ENCODE peak calls at places on chromosomes 4 and X, in ten cellular contexts. U is ascending aorta; B is neuronal stem cell; Q is heart left ventricle; F is lung; H is cardiac muscle cell; D is mammary epithelial cell; V is CD8-positive, alpha-beta T cell; I is GM23248; W is WERI-Rb-1. R is an unnamed sample.

GRCh38 chr4:41611881-41612871 is 74.2 kb downstream of the LIMCH1 start:
- DNase-seq in U (no peak), B (peak; percentile 52), Q (peak; percentile 70), F (peak; percentile 37), H (peak; percentile 68), D (peak; percentile 59), V (no peak), I (peak; percentile 60), W (no peak), R (peak; percentile 69)

GRCh38 chrX:24081661-24082154 is 27.0 kb downstream of the EIF2S3 start:
- DNase-seq in U (peak; percentile 70), B (peak; percentile 3), Q (peak; percentile 43), F (no peak), H (peak; percentile 66), D (peak; percentile 59), V (peak; percentile 52), I (peak; percentile 65), W (peak; percentile 77), R (peak; percentile 30)

GRCh38 chr4:118849867-118850812 is 14.2 kb upstream of the SEC24D start:
- DNase-seq in U (no peak), B (no peak), Q (no peak), F (no peak), H (peak; percentile 35), D (peak; percentile 54), V (peak; percentile 43), I (peak; percentile 36), W (no peak), R (no peak)

GRCh38 chrX:138775501-138775900 is 64.0 kb upstream of the FGF13 start:
- DNase-seq in U (no peak), B (no peak), Q (no peak), F (no peak), H (peak; percentile 29), D (peak; percentile 25), V (no peak), I (peak; percentile 63), W (no peak), R (no peak)

GRCh38 chr4:68751138-68751537 is 64.7 kb upstream of the UGT2B10 start:
- DNase-seq in U (no peak), B (no peak), Q (no peak), F (no peak), H (no peak), D (no peak), V (no peak), I (no peak), W (no peak), R (no peak)

GRCh38 chrX:136636121-136636520 is 11.8 kb upstream of the CD40LG start:
- DNase-seq in U (no peak), B (peak; percentile 39), Q (no peak), F (no peak), H (no peak), D (no peak), V (no peak), I (no peak), W (peak; percentile 22), R (no peak)

GRCh38 chrX:36963852-36964251 is 44.3 kb upstream of the FAM47C start:
- DNase-seq in U (no peak), B (no peak), Q (no peak), F (no peak), H (no peak), D (no peak), V (no peak), I (no peak), W (no peak), R (no peak)

GRCh38 chr4:126986828-126987227 is 645.9 kb upstream of the INTU start:
- DNase-seq in U (no peak), B (no peak), Q (no peak), F (no peak), H (peak; percentile 11), D (peak; percentile 60), V (no peak), I (peak; percentile 58), W (no peak), R (no peak)

GRCh38 chrX:13669246-13669689 is 16.3 kb downstream of the TCEANC start:
- DNase-seq in U (no peak), B (no peak), Q (peak; percentile 56), F (peak; percentile 76), H (peak; percentile 95), D (peak; percentile 99), V (peak; percentile 63), I (peak; percentile 89), W (no peak), R (peak; percentile 18)

GRCh38 chrX:110304884-110305283 is 13.0 kb downstream of the AMMECR1 start:
- DNase-seq in U (no peak), B (no peak), Q (no peak), F (no peak), H (no peak), D (no peak), V (no peak), I (no peak), W (no peak), R (no peak)

GRCh38 chrX:7120578-7121219 is 26.8 kb upstream of the STS start:
- DNase-seq in U (no peak), B (no peak), Q (no peak), F (no peak), H (peak; percentile 36), D (peak; percentile 4), V (no peak), I (peak; percentile 15), W (no peak), R (no peak)

GRCh38 chrX:73916931-73917657 is 354.1 kb downstream of the CHIC1 start:
- DNase-seq in U (no peak), B (peak; percentile 20), Q (no peak), F (no peak), H (peak; percentile 95), D (peak; percentile 77), V (no peak), I (peak; percentile 82), W (no peak), R (no peak)

GRCh38 chrX:139831689-139832456 is 101.0 kb downstream of the ATP11C start:
- DNase-seq in U (no peak), B (no peak), Q (peak; percentile 13), F (no peak), H (peak; percentile 86), D (peak; percentile 15), V (no peak), I (peak; percentile 36), W (no peak), R (no peak)

GRCh38 chr4:76578002-76578560 is 143.1 kb downstream of the SHROOM3 start:
- DNase-seq in U (no peak), B (no peak), Q (no peak), F (no peak), H (no peak), D (no peak), V (no peak), I (no peak), W (no peak), R (no peak)

GRCh38 chrX:43735534-43735933 is 79.4 kb downstream of the MAOA start:
- DNase-seq in U (no peak), B (no peak), Q (no peak), F (no peak), H (no peak), D (no peak), V (no peak), I (no peak), W (no peak), R (no peak)

GRCh38 chr4:80611366-80611765 is 275.8 kb downstream of the CFAP299 start:
- DNase-seq in U (no peak), B (no peak), Q (no peak), F (no peak), H (no peak), D (no peak), V (no peak), I (no peak), W (no peak), R (no peak)
- H3K4me3 ChIP-seq in U (no peak overlapping the region), B (no peak overlapping the region), Q (no peak overlapping the region), F (no peak overlapping the region), H (no peak overlapping the region), D (no peak overlapping the region), V (no peak overlapping the region), I (no peak overlapping the region), W (no peak overlapping the region), R (no peak overlapping the region)

DNA sequence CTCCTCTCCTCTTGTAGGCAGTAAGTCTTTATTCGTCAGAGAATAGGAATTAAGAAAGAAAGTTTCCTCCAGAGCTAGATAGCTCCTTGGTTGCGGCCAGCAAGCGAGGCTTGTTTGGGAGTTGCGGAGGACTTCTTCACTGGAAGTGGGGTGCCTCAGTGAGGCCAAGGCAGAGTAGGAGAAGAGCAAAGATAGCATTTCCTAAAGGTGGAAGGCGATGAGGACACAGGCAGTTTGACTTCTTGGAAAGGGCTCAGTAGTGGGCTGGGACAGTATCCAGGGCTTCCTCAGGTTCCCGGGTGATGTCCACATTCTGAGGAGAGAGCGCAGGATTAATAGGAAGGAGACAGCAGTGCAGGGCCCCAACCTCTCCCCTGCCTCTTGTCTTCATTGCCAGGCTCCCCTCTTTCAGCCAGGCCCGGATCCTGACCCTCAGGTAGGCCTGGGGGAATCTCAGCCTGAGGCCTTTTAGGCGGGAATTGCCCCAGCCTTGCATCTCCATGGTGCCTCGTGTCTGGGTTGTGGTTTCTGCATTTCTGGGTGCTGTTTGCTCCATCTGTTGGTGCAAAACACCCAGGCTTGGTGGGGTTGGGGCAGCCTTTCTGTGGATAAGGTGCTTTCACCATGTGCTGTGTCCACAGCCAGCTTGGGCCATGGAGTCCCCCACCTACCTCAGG is 12.7 kb downstream of the TRO start:
- DNase-seq in U (no peak), B (no peak), Q (no peak), F (no peak), H (no peak), D (no peak), V (no peak), I (no peak), W (no peak), R (no peak)
- H3K9me3 ChIP-seq in U (no peaks in the 10 kb centered on the region), B (no peaks in the 10 kb centered on the region), Q (no peaks in the 10 kb centered on the region), F (peaks cover 9% of the 10 kb centered on the region), H (no peaks in the 10 kb centered on the region), D (peaks cover 3% of the 10 kb centered on the region), V (no peaks in the 10 kb centered on the region), I (no peaks in the 10 kb centered on the region), W (no peaks in the 10 kb centered on the region), R (no peaks in the 10 kb centered on the region)

GRCh38 chrX:107273795-107274194 is 67.4 kb downstream of the DNAAF6 start:
- DNase-seq in U (no peak), B (no peak), Q (no peak), F (no peak), H (no peak), D (no peak), V (no peak), I (no peak), W (no peak), R (no peak)

DNA sequence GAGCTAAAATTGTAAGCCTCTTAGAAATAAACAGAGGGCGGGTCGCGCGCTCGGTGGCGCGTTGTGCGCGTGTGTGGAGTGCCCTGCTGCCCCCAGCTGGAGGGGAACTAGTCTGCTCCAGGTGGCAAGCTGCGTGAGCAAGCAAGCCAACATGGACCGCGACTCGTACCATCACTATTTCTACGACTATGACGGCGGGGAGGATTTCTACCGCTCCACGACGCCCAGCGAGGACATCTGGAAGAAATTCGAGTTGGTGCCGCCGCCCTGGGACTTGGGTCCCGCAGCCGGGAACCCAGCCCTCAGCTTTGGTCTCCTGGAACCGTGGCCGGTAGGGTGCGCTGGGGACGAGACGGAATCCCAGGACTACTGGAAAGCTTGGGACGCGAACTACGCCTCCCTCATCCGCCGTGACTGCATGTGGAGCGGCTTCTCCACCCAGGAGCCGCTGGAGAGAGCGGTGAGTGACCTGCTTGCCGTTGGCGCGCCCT is 66.1 kb downstream of the DNAAF6 start:
- DNase-seq in U (no peak), B (no peak), Q (no peak), F (no peak), H (no peak), D (no peak), V (peak; percentile 12), I (no peak), W (no peak), R (no peak)
- H3K4me3 ChIP-seq in U (no peak overlapping the region), B (no peak overlapping the region), Q (no peak overlapping the region), F (no peak overlapping the region), H (peak overlapping the region; percentile 24), D (no peak overlapping the region), V (no peak overlapping the region), I (no peak overlapping the region), W (no peak overlapping the region), R (no peak overlapping the region)

GRCh38 chr4:87204559-87204958 is 15.9 kb downstream of the KLHL8 start:
- DNase-seq in U (no peak), B (no peak), Q (no peak), F (no peak), H (no peak), D (no peak), V (no peak), I (no peak), W (no peak), R (no peak)
- H3K9me3 ChIP-seq in U (no peaks in the 10 kb centered on the region), B (no peaks in the 10 kb centered on the region), Q (no peaks in the 10 kb centered on the region), F (no peaks in the 10 kb centered on the region), H (no peaks in the 10 kb centered on the region), D (no peaks in the 10 kb centered on the region), V (no peaks in the 10 kb centered on the region), I (no peaks in the 10 kb centered on the region), W (no peaks in the 10 kb centered on the region), R (no peaks in the 10 kb centered on the region)